ENCODE peak calls at places on chromosome 21, in four cellular contexts. X is CD8-positive, alpha-beta T cell; U is body of pancreas; C is activated CD8-positive, alpha-beta T cell treated with anti-CD3 and anti-CD28 coated beads for 36 hours. L is an unnamed sample.

GRCh38 chr21:15140321-15141019 is 75.7 kb upstream of the NRIP1 start:
- ATAC-seq in X (no peak), U (peak), C (no peak), L (no peak)

GRCh38 chr21:32073593-32073992 is 200.8 kb downstream of the HUNK start:
- ATAC-seq in X (no peak), U (no peak), C (no peak), L (no peak)

GRCh38 chr21:38626311-38626710 is 128.0 kb upstream of the ERG start:
- ATAC-seq in X (no peak), U (no peak), C (no peak), L (no peak)

GRCh38 chr21:26443867-26444266 is 129.2 kb downstream of the CYYR1 start:
- ATAC-seq in X (no peak), U (no peak), C (no peak), L (no peak)

GRCh38 chr21:19874521-19874920 is 1123.7 kb upstream of the NCAM2 start:
- ATAC-seq in X (no peak), U (no peak), C (no peak), L (no peak)

GRCh38 chr21:27561116-27561515 is 594.2 kb upstream of the ADAMTS5 start:
- ATAC-seq in X (no peak), U (no peak), C (no peak), L (no peak)

GRCh38 chr21:39057121-39057520 is 126.1 kb downstream of the PSMG1 start:
- ATAC-seq in X (no peak), U (no peak), C (no peak), L (no peak)

GRCh38 chr21:46012154-46012553 is 30.6 kb downstream of the COL6A1 start:
- ATAC-seq in X (no peak), U (no peak), C (no peak), L (no peak)

GRCh38 chr21:23101111-23101510 is 2102.9 kb downstream of the NCAM2 start:
- ATAC-seq in X (no peak), U (no peak), C (no peak), L (peak)

GRCh38 chr21:42655797-42656770 is 2.7 kb downstream of the PDE9A start:
- ATAC-seq in X (no peak), U (no peak), C (no peak), L (no peak)

GRCh38 chr21:19402870-19403269 is 999.3 kb upstream of the TMPRSS15 start:
- ATAC-seq in X (no peak), U (no peak), C (no peak), L (no peak)

GRCh38 chr21:32562426-32562825 is 22.9 kb downstream of the TCP10L start:
- ATAC-seq in X (peak), U (no peak), C (peak), L (no peak)

GRCh38 chr21:42406846-42407245 is 3.1 kb downstream of the UBASH3A start:
- ATAC-seq in X (no peak), U (no peak), C (no peak), L (no peak)

GRCh38 chr21:37684115-37684493 is 232.2 kb downstream of the KCNJ6 start:
- ATAC-seq in X (no peak), U (no peak), C (no peak), L (no peak)

GRCh38 chr21:38223893-38224540 is 32.8 kb upstream of the KCNJ15 start:
- ATAC-seq in X (no peak), U (no peak), C (no peak), L (no peak)